ENCODE peak calls at places on chromosomes 1 and 21, in six cellular contexts. E is smooth muscle cell of the brain vasculature; X is GM20000; A is dermis blood vessel endothelial cell; L is stimulated activated CD8-positive, alpha-beta memory T cell treated with anti-CD3 and anti-CD28 coated beads, Interleukin-4, amount 100 ng/mL, for 48 hours; U is GM19239. H is an unnamed sample.

GRCh38 chr1:8194481-8195227 is 123.3 kb upstream of the SLC45A1 start:
- DNase-seq in E (no peak), X (no peak), A (peak; percentile 43), L (no peak), U (no peak), H (no peak)

GRCh38 chr21:43919871-43920801 is 55.1 kb downstream of the AGPAT3 start:
- DNase-seq in E (no peak), X (no peak), A (no peak), L (no peak), U (no peak), H (no peak)

GRCh38 chr1:18581420-18581880 is 49.2 kb upstream of the PAX7 start:
- DNase-seq in E (no peak), X (peak; percentile 65), A (peak; percentile 49), L (peak; percentile 75), U (peak; percentile 62), H (no peak)

GRCh38 chr1:10537082-10537766 is 62.5 kb downstream of the PEX14 start:
- DNase-seq in E (no peak), X (no peak), A (no peak), L (no peak), U (no peak), H (no peak)

GRCh38 chr1:159015440-159015909 is 5.8 kb downstream of the IFI16 start:
- DNase-seq in E (no peak), X (peak; percentile 63), A (peak; percentile 97), L (peak; percentile 75), U (peak; percentile 28), H (no peak)

GRCh38 chr1:24321150-24321549 is 2.0 kb downstream of the GRHL3 start:
- DNase-seq in E (no peak), X (no peak), A (no peak), L (no peak), U (no peak), H (no peak)

GRCh38 chr1:59686574-59686973 is 128.2 kb upstream of the HOOK1 start:
- DNase-seq in E (no peak), X (no peak), A (no peak), L (no peak), U (no peak), H (no peak)

GRCh38 chr21:28580585-28580984 is 412.1 kb downstream of the LTN1 start:
- DNase-seq in E (no peak), X (no peak), A (peak; percentile 43), L (no peak), U (no peak), H (no peak)

GRCh38 chr1:204151562-204152309 is at the start of gene ETNK2:
- DNase-seq in E (no peak), X (peak; percentile 64), A (peak; percentile 57), L (peak; percentile 58), U (no peak), H (no peak)

H was measured in putamen.